ENCODE peak calls at places on chromosomes 6 and 20, in four cellular contexts. Y is H7, O is GM03348, I is mesendoderm. D is an unnamed sample.

GRCh38 chr20:34112600-34113061 is 588 bp upstream of the EIF2S2 start:
- DNase-seq in Y (peak; percentile 43), O (peak; percentile 45), I (peak; percentile 56), D (peak; percentile 36)

GRCh38 chr6:109897561-109898080 is 80.5 kb upstream of the GPR6 start:
- DNase-seq in Y (no peak), O (no peak), I (no peak), D (no peak)

GRCh38 chr20:4555188-4555893 is 166.4 kb upstream of the PRND start:
- DNase-seq in Y (no peak), O (peak; percentile 16), I (no peak), D (peak; percentile 60)

GRCh38 chr6:129364037-129364436 is 345.9 kb downstream of the ARHGAP18 start:
- DNase-seq in Y (no peak), O (no peak), I (no peak), D (no peak)

GRCh38 chr6:122778961-122779671 is 400 bp upstream of the FABP7 start:
- DNase-seq in Y (peak; percentile 53), O (no peak), I (peak; percentile 86), D (no peak)

GRCh38 chr20:22908437-22908836 is 126.7 kb upstream of the SSTR4 start:
- DNase-seq in Y (peak; percentile 26), O (no peak), I (peak; percentile 22), D (no peak)

GRCh38 chr6:14732845-14733757 is 512.8 kb upstream of the JARID2 start:
- DNase-seq in Y (no peak), O (peak; percentile 26), I (peak; percentile 88), D (peak; percentile 27)

GRCh38 chr20:22815584-22815983 is 219.5 kb upstream of the SSTR4 start:
- DNase-seq in Y (peak; percentile 50), O (no peak), I (no peak), D (no peak)

GRCh38 chr20:32302507-32302872 is 25.0 kb downstream of the KIF3B start:
- DNase-seq in Y (no peak), O (no peak), I (no peak), D (no peak)

GRCh38 chr6:95593025-95593424 is 15.7 kb downstream of the MANEA start:
- DNase-seq in Y (no peak), O (no peak), I (no peak), D (no peak)

GRCh38 chr6:115545410-115545986 is 515.2 kb downstream of the FRK start:
- DNase-seq in Y (peak; percentile 9), O (no peak), I (peak; percentile 94), D (no peak)

GRCh38 chr6:159679091-159680077 is 13.7 kb downstream of the SOD2 start:
- DNase-seq in Y (no peak), O (peak; percentile 16), I (no peak), D (no peak)

GRCh38 chr6:8481727-8482126 is 46.4 kb upstream of the SLC35B3 start:
- DNase-seq in Y (peak; percentile 17), O (peak; percentile 20), I (peak; percentile 72), D (no peak)

GRCh38 chr6:30590509-30590908 is 19.3 kb downstream of the ABCF1 start:
- DNase-seq in Y (peak; percentile 7), O (no peak), I (no peak), D (no peak)

GRCh38 chr6:635233-635632 is 21.7 kb downstream of the HUS1B start:
- DNase-seq in Y (no peak), O (no peak), I (no peak), D (no peak)

GRCh38 chr20:48690888-48691287 is 136.9 kb downstream of the PREX1 start:
- DNase-seq in Y (no peak), O (no peak), I (no peak), D (no peak)

GRCh38 chr6:109174911-109175310 is 79.6 kb downstream of the CEP57L1 start:
- DNase-seq in Y (no peak), O (peak; percentile 54), I (no peak), D (peak; percentile 7)

GRCh38 chr20:62741701-62742491 is 33.3 kb downstream of the NTSR1 start:
- DNase-seq in Y (no peak), O (no peak), I (no peak), D (no peak)

GRCh38 chr6:133242761-133243590 is 1.8 kb downstream of the EYA4 start:
- DNase-seq in Y (peak; percentile 26), O (no peak), I (peak; percentile 41), D (peak; percentile 21)